ENCODE peak calls at places on chromosomes 12 and 14, in six cellular contexts. A, K, M, P, R and V are unnamed samples.

GRCh38 chr12:49949866-49950265 is 671 bp upstream of the AQP2 start:
- DNase-seq in K (no peak), A (no peak), P (no peak), M (no peak), R (no peak), V (no peak)

GRCh38 chr12:42407306-42407705 is 81.3 kb downstream of the PPHLN1 start:
- DNase-seq in A (no peak), P (no peak), K (no peak), R (no peak), M (no peak), V (no peak)

GRCh38 chr14:72763892-72764291 is 130.0 kb downstream of the DPF3 start:
- DNase-seq in R (no peak), P (no peak), K (no peak), M (no peak), A (peak; percentile 31), V (no peak)

GRCh38 chr12:132054983-132055382 is 89.1 kb downstream of the DDX51 start:
- DNase-seq in R (no peak), M (no peak), K (no peak), P (no peak), A (no peak), V (no peak)

GRCh38 chr14:91341331-91342242 is 76.0 kb downstream of the CCDC88C start:
- DNase-seq in K (no peak), A (no peak), R (no peak), M (no peak), P (no peak), V (no peak)

GRCh38 chr12:46774011-46774633 is 51.7 kb downstream of the SLC38A4 start:
- DNase-seq in M (no peak), P (no peak), K (no peak), R (no peak), A (no peak), V (no peak)

GRCh38 chr12:117143008-117143532 is 43.9 kb upstream of the TESC start:
- DNase-seq in A (no peak), R (no peak), K (no peak), M (no peak), P (no peak), V (no peak)

GRCh38 chr14:80768646-80769045 is 172.9 kb downstream of the CEP128 start:
- DNase-seq in A (no peak), K (no peak), R (no peak), P (no peak), M (no peak), V (no peak)

GRCh38 chr12:48142818-48143674 is 14.3 kb downstream of the ASB8 start:
- DNase-seq in R (no peak), A (peak; percentile 74), M (no peak), P (no peak), K (no peak), V (no peak)

GRCh38 chr12:13203028-13203922 is 6.7 kb downstream of the EMP1 start:
- DNase-seq in M (no peak), A (peak; percentile 83), R (no peak), P (no peak), K (no peak), V (no peak)

GRCh38 chr12:96344124-96344695 is 56.0 kb downstream of the CDK17 start:
- DNase-seq in P (no peak), K (no peak), A (no peak), M (no peak), R (no peak), V (no peak)

GRCh38 chr12:124640096-124640495 is 72.7 kb upstream of the NCOR2 start:
- DNase-seq in R (no peak), M (no peak), A (no peak), K (no peak), P (no peak), V (no peak)

GRCh38 chr12:100345020-100345767 is 11.7 kb upstream of the SLC17A8 start:
- DNase-seq in P (no peak), A (no peak), M (no peak), R (no peak), K (no peak), V (no peak)

GRCh38 chr14:101891471-101891870 is 72.9 kb upstream of the DYNC1H1 start:
- DNase-seq in M (no peak), R (no peak), A (no peak), P (no peak), K (no peak), V (no peak)

GRCh38 chr12:91542048-91542447 is 359.4 kb upstream of the DCN start:
- DNase-seq in A (no peak), M (no peak), K (no peak), P (no peak), R (no peak), V (no peak)

GRCh38 chr12:103840881-103841689 is at the start of gene NT5DC3:
- DNase-seq in K (peak; percentile 83), M (peak; percentile 78), R (no peak), P (peak; percentile 92), A (peak; percentile 89), V (peak; percentile 77)

GRCh38 chr14:90576581-90576980 is 179.8 kb downstream of the CALM1 start:
- DNase-seq in R (no peak), M (no peak), A (no peak), P (no peak), K (no peak), V (no peak)

GRCh38 chr12:95733156-95733825 is 57.3 kb downstream of the NTN4 start:
- DNase-seq in M (no peak), K (no peak), P (no peak), R (no peak), A (no peak), V (no peak)

GRCh38 chr12:4449862-4450222 is 4.2 kb upstream of the FGF6 start:
- DNase-seq in M (no peak), P (peak; percentile 62), A (no peak), K (no peak), R (peak; percentile 26), V (no peak)

GRCh38 chr12:45184145-45184958 is 31.5 kb upstream of the ANO6 start:
- DNase-seq in R (no peak), M (no peak), A (no peak), P (no peak), K (no peak), V (no peak)

GRCh38 chr12:82407481-82407880 is 49.2 kb downstream of the METTL25 start:
- DNase-seq in M (no peak), A (no peak), P (no peak), R (no peak), K (no peak), V (no peak)

GRCh38 chr12:14588571-14588970 is 20.9 kb upstream of the PLBD1 start:
- DNase-seq in M (no peak), P (no peak), A (no peak), R (no peak), K (no peak), V (no peak)

GRCh38 chr14:25046301-25046943 is 3.5 kb downstream of the STXBP6 start:
- DNase-seq in K (no peak), A (no peak), R (no peak), M (peak; percentile 11), P (no peak), V (no peak)

GRCh38 chr14:30656190-30656632 is 34.1 kb downstream of the SCFD1 start:
- DNase-seq in K (peak; percentile 17), A (peak; percentile 73), P (no peak), M (no peak), R (peak; percentile 28), V (peak; percentile 3)

GRCh38 chr14:26855051-26855753 is 257.4 kb upstream of the NOVA1 start:
- DNase-seq in A (no peak), M (no peak), K (no peak), R (no peak), P (no peak), V (no peak)

GRCh38 chr12:43692064-43692463 is 66.5 kb downstream of the PUS7L start:
- DNase-seq in M (no peak), P (no peak), K (no peak), R (no peak), A (no peak), V (no peak)

GRCh38 chr14:52325126-52325525 is 11.0 kb downstream of the PTGER2 start:
- DNase-seq in K (no peak), P (no peak), A (no peak), R (no peak), M (no peak), V (no peak)

GRCh38 chr12:102643871-102644551 is 163.6 kb upstream of the IGF1 start:
- DNase-seq in M (no peak), P (no peak), K (no peak), A (no peak), R (no peak), V (no peak)

GRCh38 chr14:99863059-99863458 is 69.8 kb downstream of the EML1 start:
- DNase-seq in A (no peak), R (no peak), M (no peak), P (no peak), K (no peak), V (no peak)

GRCh38 chr14:65299837-65300236 is 112.7 kb upstream of the FUT8 start:
- DNase-seq in P (peak; percentile 40), R (no peak), K (no peak), A (no peak), M (no peak), V (no peak)

GRCh38 chr12:109835827-109836226 is 2.6 kb upstream of the TRPV4 start:
- DNase-seq in P (no peak), A (no peak), M (no peak), K (no peak), R (no peak), V (no peak)

GRCh38 chr12:127548123-127548553 is 718.8 kb upstream of the TMEM132C start:
- DNase-seq in P (no peak), A (peak; percentile 5), K (no peak), R (no peak), M (no peak), V (no peak)

GRCh38 chr12:53481957-53482586 is 17.2 kb downstream of the MAP3K12 start:
- DNase-seq in P (no peak), A (peak; percentile 83), R (peak; percentile 34), M (no peak), K (no peak), V (no peak)

DNA sequence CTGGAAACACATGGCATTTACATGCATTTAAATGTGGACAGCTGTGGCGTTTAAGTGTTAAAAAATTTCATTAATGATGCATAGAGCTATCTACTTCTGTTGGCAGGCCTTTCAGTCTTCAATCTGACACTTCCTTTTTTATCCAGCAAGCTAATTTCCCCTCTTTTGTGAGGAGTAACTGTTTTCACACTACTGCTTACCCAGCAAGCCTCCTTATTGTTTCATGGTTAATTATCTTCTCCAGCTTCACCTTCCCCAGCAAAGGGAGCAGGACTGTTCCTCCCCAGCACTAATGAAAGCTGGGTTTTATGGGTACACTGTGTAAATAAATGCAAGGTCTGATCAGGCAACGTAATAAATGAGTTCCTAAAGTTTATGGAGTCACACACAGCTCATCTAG is 129.4 kb upstream of the NPAS3 start:
- DNase-seq in A (no peak), P (no peak), R (no peak), M (no peak), K (no peak), V (no peak)
- H3K27ac ChIP-seq in A (peak overlapping the region; percentile 61), P (no peak overlapping the region), R (no peak overlapping the region), M (no peak overlapping the region), K (peak overlapping the region; percentile 57), V (peak overlapping the region; percentile 60)

GRCh38 chr12:108642269-108642870 is 8.7 kb upstream of the SELPLG start:
- DNase-seq in R (no peak), P (no peak), M (no peak), K (no peak), A (no peak), V (no peak)
- H3K27ac ChIP-seq in R (peak overlapping the region; percentile 9), P (no peak overlapping the region), M (no peak overlapping the region), K (no peak overlapping the region), A (no peak overlapping the region), V (peak overlapping the region; percentile 66)

GRCh38 chr12:6957741-6958608 is 6.8 kb downstream of the PTPN6 start:
- DNase-seq in P (peak; percentile 31), M (no peak), A (no peak), K (no peak), R (no peak), V (no peak)
- H3K27ac ChIP-seq in P (no peak overlapping the region), M (no peak overlapping the region), A (no peak overlapping the region), K (no peak overlapping the region), R (peak overlapping the region; percentile 64), V (peak overlapping the region; percentile 23)

GRCh38 chr12:113271853-113272561 is 50.7 kb downstream of the TPCN1 start:
- DNase-seq in R (no peak), A (peak; percentile 24), M (peak; percentile 83), K (no peak), P (peak; percentile 82), V (no peak)
- H3K27ac ChIP-seq in R (peak overlapping the region; percentile 55), A (no peak overlapping the region), M (peak overlapping the region; percentile 60), K (no peak overlapping the region), P (peak overlapping the region; percentile 71), V (peak overlapping the region; percentile 82)